ENCODE peak calls at places on chromosomes 5 and 9, in nine cellular contexts. Q is lower lobe of right lung; P is HCT116; G is tibial artery; B is heart left ventricle; J is RWPE2; L is CD8-positive, alpha-beta T cell; S is endothelial cell of umbilical vein; D is CD4-positive, alpha-beta T cell. X is an unnamed sample.

GRCh38 chr5:162567644-162568043 is 500.1 kb downstream of the GABRG2 start:
- DNase-seq in Q (no peak), P (no peak), G (no peak), B (no peak), J (no peak), L (no peak), S (no peak), D (no peak), X (no peak)

GRCh38 chr5:109857405-109858031 is 167.8 kb downstream of the MAN2A1 start:
- DNase-seq in Q (no peak), P (no peak), G (no peak), B (no peak), J (no peak), L (peak; percentile 34), S (no peak), D (peak; percentile 28), X (no peak)

GRCh38 chr9:136564379-136564988 is 18.6 kb upstream of the NOTCH1 start:
- DNase-seq in Q (peak; percentile 94), P (no peak), G (peak; percentile 86), B (peak; percentile 87), J (no peak), L (peak; percentile 2), S (no peak), D (no peak), X (no peak)

GRCh38 chr9:35736201-35736633 is 3.8 kb downstream of the CREB3 start:
- DNase-seq in Q (peak; percentile 64), P (peak; percentile 64), G (no peak), B (peak; percentile 72), J (no peak), L (peak; percentile 71), S (peak; percentile 87), D (peak; percentile 65), X (no peak)

GRCh38 chr5:117138523-117138922 is 563.9 kb upstream of the SEMA6A start:
- DNase-seq in Q (no peak), P (no peak), G (no peak), B (no peak), J (no peak), L (no peak), S (no peak), D (no peak), X (no peak)

GRCh38 chr5:10489810-10490426 is 48.2 kb downstream of the ROPN1L start:
- DNase-seq in Q (no peak), P (no peak), G (no peak), B (no peak), J (no peak), L (no peak), S (peak; percentile 46), D (peak; percentile 3), X (no peak)

GRCh38 chr9:92978345-92978875 is 31.1 kb downstream of the FGD3 start:
- DNase-seq in Q (no peak), P (no peak), G (no peak), B (no peak), J (no peak), L (no peak), S (no peak), D (no peak), X (no peak)

GRCh38 chr9:136616948-136617695 is 45.6 kb upstream of the EGFL7 start:
- DNase-seq in Q (no peak), P (no peak), G (no peak), B (no peak), J (no peak), L (no peak), S (no peak), D (no peak), X (no peak)

GRCh38 chr5:158513490-158514301 is 586.0 kb downstream of the EBF1 start:
- DNase-seq in Q (no peak), P (no peak), G (no peak), B (no peak), J (no peak), L (no peak), S (no peak), D (no peak), X (no peak)

GRCh38 chr5:54872810-54873209 is 112.6 kb downstream of the ESM1 start:
- DNase-seq in Q (no peak), P (no peak), G (no peak), B (no peak), J (no peak), L (no peak), S (peak; percentile 8), D (no peak), X (no peak)

GRCh38 chr5:16531063-16531667 is 65.6 kb upstream of the ZNF622 start:
- DNase-seq in Q (no peak), P (no peak), G (no peak), B (no peak), J (no peak), L (no peak), S (no peak), D (no peak), X (no peak)
- H3K27ac ChIP-seq in Q (no peak overlapping the region), P (no peak overlapping the region), G (no peak overlapping the region), B (peak overlapping the region; percentile 56), J (no peak overlapping the region), L (no peak overlapping the region), S (no peak overlapping the region), D (no peak overlapping the region), X (no peak overlapping the region)

GRCh38 chr9:4668604-4669003 is 2.3 kb upstream of the SPATA6L start:
- DNase-seq in Q (no peak), P (no peak), G (no peak), B (no peak), J (no peak), L (no peak), S (no peak), D (no peak), X (no peak)

GRCh38 chr9:4674783-4675182 is 4.6 kb upstream of the CDC37L1 start:
- DNase-seq in Q (no peak), P (no peak), G (no peak), B (no peak), J (no peak), L (no peak), S (no peak), D (no peak), X (peak; percentile 56)

GRCh38 chr9:4670591-4670990 is 4.3 kb upstream of the SPATA6L start:
- DNase-seq in Q (no peak), P (no peak), G (no peak), B (no peak), J (no peak), L (no peak), S (no peak), D (no peak), X (no peak)

GRCh38 chr9:4669890-4670289 is 3.6 kb upstream of the SPATA6L start:
- DNase-seq in Q (no peak), P (no peak), G (no peak), B (no peak), J (no peak), L (no peak), S (no peak), D (no peak), X (no peak)

GRCh38 chr9:4671737-4672136 is 5.5 kb upstream of the SPATA6L start:
- DNase-seq in Q (no peak), P (no peak), G (no peak), B (no peak), J (no peak), L (no peak), S (no peak), D (no peak), X (no peak)
- TF ChIP-seq CTCF in Q (no peak), P (no peak), G (no peak), B (no peak), J (no peak), L (no peak), S (no peak), D (no peak), X (no peak)

GRCh38 chr5:150042459-150042858 is 41.9 kb downstream of the HMGXB3 start:
- DNase-seq in Q (no peak), P (no peak), G (no peak), B (no peak), J (no peak), L (no peak), S (no peak), D (no peak), X (no peak)

GRCh38 chr5:150044334-150044681 is 42.0 kb downstream of the CSF1R start:
- DNase-seq in Q (no peak), P (no peak), G (no peak), B (no peak), J (no peak), L (no peak), S (peak; percentile 83), D (no peak), X (peak; percentile 55)

GRCh38 chr5:150044712-150045111 is 41.6 kb downstream of the CSF1R start:
- DNase-seq in Q (no peak), P (no peak), G (no peak), B (no peak), J (no peak), L (no peak), S (no peak), D (no peak), X (no peak)

GRCh38 chr5:150045512-150045911 is 40.8 kb downstream of the CSF1R start:
- DNase-seq in Q (no peak), P (no peak), G (no peak), B (no peak), J (no peak), L (no peak), S (no peak), D (no peak), X (no peak)

GRCh38 chr5:150043657-150044333 is 42.6 kb downstream of the CSF1R start:
- DNase-seq in Q (no peak), P (no peak), G (no peak), B (no peak), J (no peak), L (no peak), S (no peak), D (no peak), X (no peak)
- H3K27ac ChIP-seq in Q (peak overlapping the region; percentile 3), P (peak overlapping the region; percentile 16), G (peak overlapping the region; percentile 35), B (no peak overlapping the region), J (peak overlapping the region; percentile 74), L (no peak overlapping the region), S (peak overlapping the region; percentile 58), D (no peak overlapping the region), X (no peak overlapping the region)

GRCh38 chr5:132820162-132820754 is 7.2 kb downstream of the SOWAHA start:
- DNase-seq in Q (peak; percentile 93), P (peak; percentile 81), G (peak; percentile 92), B (peak; percentile 93), J (peak; percentile 91), L (peak; percentile 83), S (peak; percentile 87), D (peak; percentile 85), X (peak; percentile 71)
- TF ChIP-seq CTCF in Q (peak; percentile 95), P (peak; percentile 90), G (peak; percentile 86), B (peak; percentile 91), J (peak; percentile 98), L (peak; percentile 89), S (peak; percentile 78), D (peak; percentile 90), X (peak; percentile 95)

DNA sequence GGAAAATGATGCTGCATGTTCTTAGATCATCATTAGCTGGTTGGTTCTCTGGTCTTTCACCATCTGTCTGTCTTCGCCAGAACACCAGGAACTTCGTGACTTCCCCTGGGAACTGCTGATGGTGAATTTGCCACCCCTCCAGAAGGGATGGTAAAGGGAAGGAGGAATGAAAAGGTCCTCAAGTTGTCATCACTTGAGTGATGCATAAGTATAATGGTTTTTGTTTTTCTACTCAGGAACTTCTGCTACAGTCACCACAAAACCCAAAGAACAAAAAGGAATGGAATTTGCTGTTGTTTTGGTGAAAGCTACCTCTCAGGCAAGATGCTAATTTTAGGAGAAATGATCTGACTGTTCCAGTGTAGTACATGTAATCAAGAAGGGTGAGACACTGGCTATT is 328.4 kb downstream of the ARHGEF28 start:
- DNase-seq in Q (no peak), P (no peak), G (no peak), B (no peak), J (no peak), L (no peak), S (no peak), D (no peak), X (no peak)
- H3K27ac ChIP-seq in Q (no peak overlapping the region), P (no peak overlapping the region), G (no peak overlapping the region), B (no peak overlapping the region), J (no peak overlapping the region), L (no peak overlapping the region), S (no peak overlapping the region), D (no peak overlapping the region), X (no peak overlapping the region)

X was measured in foreskin keratinocyte.